ENCODE peak calls at places on chromosome X, in six cellular contexts. One of them, this sample, is unnamed.

GRCh38 chrX:152900937-152901445 is 3.1 kb downstream of the ZNF185 start:
- DNase-seq in T47D: no peak
- DNase-seq in OCI-LY7: no peak
- DNase-seq in activated CD4-positive, CD25-positive, alpha-beta regulatory T cell treated with anti-CD3 and anti-CD28 coated beads, Interleukin-2, amount 50 U/mL, for 72 hours: no peak
- DNase-seq in T-helper 2 cell: no peak
- DNase-seq in HEK293T: no peak
- DNase-seq in this sample: no peak

GRCh38 chrX:82342531-82342930 is 1140.6 kb downstream of the SH3BGRL start:
- DNase-seq in T47D: no peak
- DNase-seq in OCI-LY7: no peak
- DNase-seq in activated CD4-positive, CD25-positive, alpha-beta regulatory T cell treated with anti-CD3 and anti-CD28 coated beads, Interleukin-2, amount 50 U/mL, for 72 hours: no peak
- DNase-seq in T-helper 2 cell: no peak
- DNase-seq in HEK293T: no peak
- DNase-seq in this sample: no peak

GRCh38 chrX:103107836-103108235 is 14.9 kb upstream of the NXF3 start:
- DNase-seq in T47D: no peak
- DNase-seq in OCI-LY7: no peak
- DNase-seq in activated CD4-positive, CD25-positive, alpha-beta regulatory T cell treated with anti-CD3 and anti-CD28 coated beads, Interleukin-2, amount 50 U/mL, for 72 hours: no peak
- DNase-seq in T-helper 2 cell: no peak
- DNase-seq in HEK293T: no peak
- DNase-seq in this sample: no peak

GRCh38 chrX:149198980-149199732 is 305.9 kb downstream of the IDS start:
- DNase-seq in T47D: no peak
- DNase-seq in OCI-LY7: no peak
- DNase-seq in activated CD4-positive, CD25-positive, alpha-beta regulatory T cell treated with anti-CD3 and anti-CD28 coated beads, Interleukin-2, amount 50 U/mL, for 72 hours: no peak
- DNase-seq in T-helper 2 cell: no peak
- DNase-seq in HEK293T: no peak
- DNase-seq in this sample: peak; percentile 23

GRCh38 chrX:150047818-150048217 is 109.5 kb upstream of the EOLA2 start:
- DNase-seq in T47D: no peak
- DNase-seq in OCI-LY7: no peak
- DNase-seq in activated CD4-positive, CD25-positive, alpha-beta regulatory T cell treated with anti-CD3 and anti-CD28 coated beads, Interleukin-2, amount 50 U/mL, for 72 hours: no peak
- DNase-seq in T-helper 2 cell: no peak
- DNase-seq in HEK293T: no peak
- DNase-seq in this sample: no peak

GRCh38 chrX:115428011-115428410 is 133.0 kb upstream of the PLS3 start:
- DNase-seq in T47D: no peak
- DNase-seq in OCI-LY7: no peak
- DNase-seq in activated CD4-positive, CD25-positive, alpha-beta regulatory T cell treated with anti-CD3 and anti-CD28 coated beads, Interleukin-2, amount 50 U/mL, for 72 hours: no peak
- DNase-seq in T-helper 2 cell: no peak
- DNase-seq in HEK293T: no peak
- DNase-seq in this sample: no peak

GRCh38 chrX:6067600-6067999 is 161.1 kb downstream of the NLGN4X start:
- DNase-seq in T47D: no peak
- DNase-seq in OCI-LY7: no peak
- DNase-seq in activated CD4-positive, CD25-positive, alpha-beta regulatory T cell treated with anti-CD3 and anti-CD28 coated beads, Interleukin-2, amount 50 U/mL, for 72 hours: no peak
- DNase-seq in T-helper 2 cell: no peak
- DNase-seq in HEK293T: no peak
- DNase-seq in this sample: no peak

GRCh38 chrX:150546711-150547153 is 21.7 kb upstream of the MTM1 start:
- DNase-seq in T47D: no peak
- DNase-seq in OCI-LY7: no peak
- DNase-seq in activated CD4-positive, CD25-positive, alpha-beta regulatory T cell treated with anti-CD3 and anti-CD28 coated beads, Interleukin-2, amount 50 U/mL, for 72 hours: no peak
- DNase-seq in T-helper 2 cell: no peak
- DNase-seq in HEK293T: no peak
- DNase-seq in this sample: no peak

GRCh38 chrX:1592128-1592862 is 891 bp downstream of the AKAP17A start:
- DNase-seq in T47D: no peak
- DNase-seq in OCI-LY7: peak; percentile 47
- DNase-seq in activated CD4-positive, CD25-positive, alpha-beta regulatory T cell treated with anti-CD3 and anti-CD28 coated beads, Interleukin-2, amount 50 U/mL, for 72 hours: no peak
- DNase-seq in T-helper 2 cell: no peak
- DNase-seq in HEK293T: no peak
- DNase-seq in this sample: no peak

GRCh38 chrX:108122748-108123147 is 31.2 kb downstream of the ATG4A start:
- DNase-seq in T47D: no peak
- DNase-seq in OCI-LY7: no peak
- DNase-seq in activated CD4-positive, CD25-positive, alpha-beta regulatory T cell treated with anti-CD3 and anti-CD28 coated beads, Interleukin-2, amount 50 U/mL, for 72 hours: no peak
- DNase-seq in T-helper 2 cell: no peak
- DNase-seq in HEK293T: no peak
- DNase-seq in this sample: no peak

GRCh38 chrX:119885554-119886428 is 9.9 kb upstream of the AKAP14 start:
- DNase-seq in T47D: peak; percentile 43
- DNase-seq in OCI-LY7: peak; percentile 13
- DNase-seq in activated CD4-positive, CD25-positive, alpha-beta regulatory T cell treated with anti-CD3 and anti-CD28 coated beads, Interleukin-2, amount 50 U/mL, for 72 hours: no peak
- DNase-seq in T-helper 2 cell: no peak
- DNase-seq in HEK293T: no peak
- DNase-seq in this sample: no peak

GRCh38 chrX:69024931-69025330 is 140.3 kb downstream of the PJA1 start:
- DNase-seq in T47D: no peak
- DNase-seq in OCI-LY7: no peak
- DNase-seq in activated CD4-positive, CD25-positive, alpha-beta regulatory T cell treated with anti-CD3 and anti-CD28 coated beads, Interleukin-2, amount 50 U/mL, for 72 hours: no peak
- DNase-seq in T-helper 2 cell: no peak
- DNase-seq in HEK293T: peak; percentile 4
- DNase-seq in this sample: no peak